ENCODE peak calls at places on chromosomes 4 and X, in six cellular contexts. V is RWPE2, W is H1, B is left lung, H is transverse colon, N is WERI-Rb-1. F is an unnamed sample.

GRCh38 chrX:41386222-41386990 is 52.4 kb downstream of the DDX3X start:
- DNase-seq in B (no peak), V (no peak), W (no peak), H (no peak), N (no peak), F (no peak)

GRCh38 chr4:83054928-83055327 is 19.9 kb downstream of the COPS4 start:
- DNase-seq in W (no peak), H (no peak), N (no peak), B (no peak), V (no peak), F (no peak)

GRCh38 chr4:8538076-8538702 is 42.0 kb upstream of the GPR78 start:
- DNase-seq in V (peak; percentile 49), H (no peak), B (peak; percentile 58), N (no peak), W (no peak), F (no peak)

GRCh38 chr4:10030946-10031662 is 9.8 kb upstream of the SLC2A9 start:
- DNase-seq in V (no peak), B (no peak), W (no peak), N (no peak), H (no peak), F (no peak)

GRCh38 chrX:70454441-70455365 is 10.1 kb downstream of the DLG3 start:
- DNase-seq in H (peak; percentile 91), B (peak; percentile 87), W (peak; percentile 86), V (peak; percentile 91), N (peak; percentile 93), F (peak; percentile 57)

GRCh38 chr4:70651864-70652506 is 14.3 kb downstream of the JCHAIN start:
- DNase-seq in H (no peak), B (no peak), V (no peak), W (peak; percentile 46), N (no peak), F (no peak)

GRCh38 chr4:77804471-77804870 is 14.7 kb downstream of the CNOT6L start:
- DNase-seq in B (no peak), V (no peak), W (no peak), H (no peak), N (no peak), F (no peak)

GRCh38 chrX:9222299-9222698 is 188.4 kb upstream of the FAM9B start:
- DNase-seq in B (no peak), N (no peak), H (no peak), V (no peak), W (no peak), F (no peak)

GRCh38 chr4:8376361-8377102 is 64.0 kb downstream of the ACOX3 start:
- DNase-seq in N (no peak), V (no peak), W (no peak), B (peak; percentile 65), H (no peak), F (no peak)

GRCh38 chrX:69896046-69896445 is 153.7 kb downstream of the AWAT2 start:
- DNase-seq in B (no peak), W (no peak), N (no peak), V (no peak), H (no peak), F (no peak)

GRCh38 chr4:135418353-135418752 is 1216.8 kb upstream of the PABPC4L start:
- DNase-seq in W (no peak), V (no peak), H (no peak), B (no peak), N (peak; percentile 45), F (no peak)

DNA sequence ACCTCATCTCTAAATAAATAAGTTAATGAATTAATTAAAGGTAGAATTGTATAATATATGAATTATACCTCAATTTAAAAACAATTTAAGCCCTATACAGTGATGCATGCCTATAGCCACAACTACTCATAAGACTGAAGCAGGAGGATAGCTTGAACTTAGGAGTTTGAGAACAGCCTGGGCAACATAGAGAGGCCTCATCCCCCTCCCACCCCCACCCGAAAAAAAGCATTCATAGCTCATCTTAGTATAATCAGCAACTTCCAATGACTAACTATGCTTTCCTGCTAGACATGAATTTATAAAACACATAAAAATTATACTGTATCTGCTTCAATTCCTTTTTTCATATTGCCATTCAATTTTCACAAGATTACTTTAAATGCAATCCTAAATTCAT is 1.6 kb downstream of the LRBA start:
- DNase-seq in B (no peak), W (no peak), H (no peak), V (no peak), N (no peak), F (no peak)
- H3K4me3 ChIP-seq in B (peak overlapping the region; percentile 88), W (peak overlapping the region; percentile 38), H (peak overlapping the region; percentile 89), V (peak overlapping the region; percentile 76), N (peak overlapping the region; percentile 92), F (peak overlapping the region; percentile 79)

GRCh38 chr4:108036252-108036651 is 46.6 kb downstream of the HADH start:
- DNase-seq in B (no peak), N (no peak), W (no peak), V (no peak), H (peak; percentile 58), F (no peak)
- H3K27ac ChIP-seq in B (no peak overlapping the region), N (no peak overlapping the region), W (no peak overlapping the region), V (no peak overlapping the region), H (no peak overlapping the region), F (no peak overlapping the region)

DNA sequence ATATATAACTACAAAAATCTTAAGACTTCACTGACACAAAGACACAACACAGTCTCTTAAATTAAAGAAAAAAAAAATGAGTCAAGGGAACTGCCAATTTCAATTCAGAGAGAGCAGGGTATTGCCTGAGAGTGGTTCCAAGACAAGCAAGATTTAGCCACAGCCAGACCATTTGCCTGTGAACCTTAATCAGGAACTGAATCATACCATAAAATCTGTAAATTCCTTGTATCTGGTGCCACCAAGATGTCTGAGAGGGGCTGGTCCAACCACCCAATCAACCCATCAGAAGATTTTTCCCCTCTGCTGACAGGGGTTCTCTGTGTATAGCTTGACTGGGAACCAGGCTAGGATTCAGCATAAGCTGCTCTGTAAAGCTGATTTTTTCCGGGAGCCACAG is 159.2 kb downstream of the CPEB2 start:
- DNase-seq in B (no peak), N (no peak), V (no peak), W (no peak), H (no peak), F (no peak)
- H3K4me3 ChIP-seq in B (no peak overlapping the region), N (no peak overlapping the region), V (no peak overlapping the region), W (no peak overlapping the region), H (no peak overlapping the region), F (no peak overlapping the region)

DNA sequence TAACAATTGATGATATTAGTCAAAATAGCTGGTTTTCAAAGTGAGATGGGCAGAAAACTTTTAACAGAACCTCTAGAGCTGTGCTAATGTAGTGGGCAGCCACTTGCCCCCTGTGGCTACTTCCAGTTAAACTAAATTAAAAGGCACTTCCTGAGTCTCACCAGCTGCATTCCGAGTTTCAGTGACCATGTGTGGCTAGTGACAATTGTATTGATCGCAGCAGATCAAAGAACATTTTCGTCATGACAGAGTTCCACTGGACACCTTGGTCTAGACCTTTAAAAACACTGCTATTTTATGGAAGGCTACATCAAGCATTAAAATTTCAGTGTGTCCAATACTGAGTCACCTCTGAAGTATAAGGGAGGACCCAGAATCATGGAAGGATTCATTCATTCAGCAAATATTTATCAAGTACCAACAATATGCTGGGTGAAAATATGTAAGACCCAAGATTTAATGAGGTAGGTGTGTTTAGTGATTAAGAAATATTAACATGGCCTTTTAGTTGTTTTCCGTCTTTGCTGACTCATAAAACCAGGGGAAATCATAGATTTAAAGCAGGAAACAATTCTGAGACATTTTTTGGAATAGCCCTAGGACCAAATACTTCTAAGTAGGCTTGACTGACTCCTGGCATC is 5.1 kb upstream of the FAT1 start:
- DNase-seq in B (no peak), N (no peak), H (no peak), W (no peak), V (no peak), F (no peak)
- H3K27ac ChIP-seq in B (no peak overlapping the region), N (no peak overlapping the region), H (peak overlapping the region; percentile 97), W (no peak overlapping the region), V (peak overlapping the region; percentile 98), F (no peak overlapping the region)

GRCh38 chr4:109432676-109433075 is 939 bp upstream of the SEC24B start:
- DNase-seq in N (no peak), V (no peak), W (no peak), H (no peak), B (no peak), F (no peak)

GRCh38 chr4:109434793-109435080 is 1.1 kb downstream of the SEC24B start:
- DNase-seq in V (no peak), H (no peak), W (no peak), N (no peak), B (no peak), F (no peak)

GRCh38 chr4:109433281-109434006 is at the start of gene SEC24B:
- DNase-seq in B (peak; percentile 98), H (peak; percentile 92), V (peak; percentile 89), W (peak; percentile 94), N (peak; percentile 89), F (peak; percentile 82)

GRCh38 chr4:109434007-109434792 is 585 bp downstream of the SEC24B start:
- DNase-seq in N (peak; percentile 36), W (peak; percentile 56), H (peak; percentile 35), B (no peak), V (no peak), F (peak; percentile 28)

GRCh38 chr4:109432203-109432602 is 1.4 kb upstream of the SEC24B start:
- DNase-seq in B (no peak), V (no peak), N (no peak), H (no peak), W (no peak), F (no peak)
- H3K4me3 ChIP-seq in B (no peak overlapping the region), V (peak overlapping the region; percentile 96), N (no peak overlapping the region), H (no peak overlapping the region), W (no peak overlapping the region), F (no peak overlapping the region)

DNA sequence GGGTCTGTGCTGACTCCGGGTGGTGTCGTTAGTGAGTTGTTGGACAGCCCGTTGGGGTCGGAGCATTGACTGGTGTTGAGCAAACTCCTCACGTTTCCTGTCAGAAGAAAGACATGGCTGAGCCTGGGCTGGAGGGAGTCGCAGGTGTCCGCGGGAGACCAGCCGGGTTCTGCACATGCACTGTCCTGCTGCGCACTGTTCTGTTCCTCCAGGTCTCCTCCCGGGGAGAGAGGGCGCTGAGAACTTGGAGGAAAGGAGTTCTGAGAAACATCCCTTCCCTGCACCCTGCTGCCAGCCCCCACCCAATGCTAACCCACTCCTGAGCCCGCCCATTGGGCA is 1.1 kb downstream of the ZNF141 start:
- DNase-seq in V (no peak), N (peak; percentile 14), H (no peak), W (peak; percentile 47), B (no peak), F (no peak)
- H3K27ac ChIP-seq in V (peak overlapping the region; percentile 55), N (peak overlapping the region; percentile 93), H (peak overlapping the region; percentile 90), W (no peak overlapping the region), B (no peak overlapping the region), F (no peak overlapping the region)

DNA sequence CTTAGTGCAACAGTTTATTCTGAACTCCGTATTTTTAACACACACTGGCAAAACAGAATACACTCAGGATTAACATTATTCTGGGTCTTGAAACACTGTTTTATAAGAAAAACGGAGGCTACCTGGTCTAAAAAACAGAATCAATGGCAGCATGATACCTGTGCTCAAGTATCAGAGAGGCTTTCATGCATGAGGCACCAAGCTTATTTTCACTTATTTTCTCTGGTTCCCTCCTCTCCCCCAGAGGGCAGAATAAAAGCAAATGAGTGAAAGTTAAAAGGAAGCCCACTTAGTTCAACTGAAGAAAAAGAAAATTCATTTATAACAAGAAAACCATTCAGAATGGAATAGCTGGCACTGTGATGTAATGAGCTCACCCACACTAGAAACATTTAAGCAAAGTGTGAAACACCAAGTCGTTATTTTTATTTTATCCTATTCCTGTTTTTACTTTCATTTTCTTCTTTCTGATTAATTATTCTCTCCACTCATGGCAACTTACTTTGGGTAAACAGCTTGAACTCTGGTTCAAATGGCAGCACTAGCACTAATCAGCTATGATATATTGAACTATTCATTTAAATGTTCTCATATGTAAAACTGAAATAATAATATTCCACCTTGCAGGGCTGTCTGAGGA is 211.8 kb downstream of the PPP3CA start:
- DNase-seq in W (no peak), V (no peak), B (no peak), H (no peak), N (no peak), F (no peak)
- H3K4me3 ChIP-seq in W (no peak overlapping the region), V (no peak overlapping the region), B (no peak overlapping the region), H (no peak overlapping the region), N (no peak overlapping the region), F (no peak overlapping the region)

F was measured in tibial nerve.